ENCODE peak calls at places on chromosomes 16 and 17, in nine cellular contexts. One of them, this sample, is unnamed.

GRCh38 chr17:77242118-77242800 is 101.5 kb downstream of the SEC14L1 start:
- DNase-seq in Caco-2: no peak
- DNase-seq in mesendoderm: no peak
- DNase-seq in stomach: no peak
- DNase-seq in SJSA1: no peak
- DNase-seq in left ventricle myocardium inferior: no peak
- DNase-seq in thoracic aorta: no peak
- DNase-seq in ovary: no peak
- DNase-seq in transverse colon: no peak
- DNase-seq in this sample: no peak

GRCh38 chr17:75364078-75364477 is 41.4 kb downstream of the GRB2 start:
- DNase-seq in Caco-2: no peak
- DNase-seq in mesendoderm: no peak
- DNase-seq in stomach: no peak
- DNase-seq in SJSA1: no peak
- DNase-seq in left ventricle myocardium inferior: no peak
- DNase-seq in thoracic aorta: no peak
- DNase-seq in ovary: no peak
- DNase-seq in transverse colon: no peak
- DNase-seq in this sample: peak; percentile 47

GRCh38 chr17:73914536-73915274 is 270.5 kb upstream of the SDK2 start:
- DNase-seq in Caco-2: no peak
- DNase-seq in mesendoderm: no peak
- DNase-seq in stomach: no peak
- DNase-seq in SJSA1: peak; percentile 31
- DNase-seq in left ventricle myocardium inferior: no peak
- DNase-seq in thoracic aorta: no peak
- DNase-seq in ovary: no peak
- DNase-seq in transverse colon: no peak
- DNase-seq in this sample: no peak

GRCh38 chr17:58330997-58331814 is 2.6 kb upstream of the TSPOAP1 start:
- DNase-seq in Caco-2: no peak
- DNase-seq in mesendoderm: no peak
- DNase-seq in stomach: peak; percentile 45
- DNase-seq in SJSA1: no peak
- DNase-seq in left ventricle myocardium inferior: peak; percentile 23
- DNase-seq in thoracic aorta: no peak
- DNase-seq in ovary: no peak
- DNase-seq in transverse colon: peak; percentile 66
- DNase-seq in this sample: no peak

GRCh38 chr16:87922250-87922871 is 14.0 kb downstream of the CA5A start:
- DNase-seq in Caco-2: no peak
- DNase-seq in mesendoderm: no peak
- DNase-seq in stomach: peak; percentile 70
- DNase-seq in SJSA1: no peak
- DNase-seq in left ventricle myocardium inferior: peak; percentile 64
- DNase-seq in thoracic aorta: no peak
- DNase-seq in ovary: no peak
- DNase-seq in transverse colon: no peak
- DNase-seq in this sample: no peak

GRCh38 chr16:46768809-46769208 is 20.7 kb upstream of the MYLK3 start:
- DNase-seq in Caco-2: no peak
- DNase-seq in mesendoderm: peak; percentile 37
- DNase-seq in stomach: no peak
- DNase-seq in SJSA1: no peak
- DNase-seq in left ventricle myocardium inferior: no peak
- DNase-seq in thoracic aorta: no peak
- DNase-seq in ovary: no peak
- DNase-seq in transverse colon: no peak
- DNase-seq in this sample: no peak

GRCh38 chr16:81587626-81588160 is 143.1 kb downstream of the CMIP start:
- DNase-seq in Caco-2: no peak
- DNase-seq in mesendoderm: no peak
- DNase-seq in stomach: no peak
- DNase-seq in SJSA1: no peak
- DNase-seq in left ventricle myocardium inferior: no peak
- DNase-seq in thoracic aorta: no peak
- DNase-seq in ovary: no peak
- DNase-seq in transverse colon: no peak
- DNase-seq in this sample: no peak

GRCh38 chr16:70467113-70467512 is 12.7 kb downstream of the FCSK start:
- DNase-seq in Caco-2: peak; percentile 36
- DNase-seq in mesendoderm: no peak
- DNase-seq in stomach: no peak
- DNase-seq in SJSA1: no peak
- DNase-seq in left ventricle myocardium inferior: no peak
- DNase-seq in thoracic aorta: no peak
- DNase-seq in ovary: no peak
- DNase-seq in transverse colon: no peak
- DNase-seq in this sample: no peak

GRCh38 chr17:7060165-7060890 is 16.4 kb upstream of the SLC16A11 start:
- DNase-seq in Caco-2: no peak
- DNase-seq in mesendoderm: no peak
- DNase-seq in stomach: peak; percentile 27
- DNase-seq in SJSA1: peak; percentile 55
- DNase-seq in left ventricle myocardium inferior: no peak
- DNase-seq in thoracic aorta: no peak
- DNase-seq in ovary: no peak
- DNase-seq in transverse colon: no peak
- DNase-seq in this sample: peak; percentile 92

GRCh38 chr17:8384801-8385335 is 1.9 kb upstream of the RPL26 start:
- DNase-seq in Caco-2: peak; percentile 48
- DNase-seq in mesendoderm: peak; percentile 100
- DNase-seq in stomach: no peak
- DNase-seq in SJSA1: peak; percentile 88
- DNase-seq in left ventricle myocardium inferior: no peak
- DNase-seq in thoracic aorta: no peak
- DNase-seq in ovary: no peak
- DNase-seq in transverse colon: no peak
- DNase-seq in this sample: peak; percentile 68

GRCh38 chr17:50532452-50533024 is at the start of gene EPN3:
- DNase-seq in Caco-2: peak; percentile 96
- DNase-seq in mesendoderm: peak; percentile 79
- DNase-seq in stomach: peak; percentile 89
- DNase-seq in SJSA1: no peak
- DNase-seq in left ventricle myocardium inferior: no peak
- DNase-seq in thoracic aorta: no peak
- DNase-seq in ovary: no peak
- DNase-seq in transverse colon: peak; percentile 82
- DNase-seq in this sample: peak; percentile 56

GRCh38 chr16:86992587-86992986 is 324.6 kb downstream of the C16orf95 start:
- DNase-seq in Caco-2: no peak
- DNase-seq in mesendoderm: no peak
- DNase-seq in stomach: no peak
- DNase-seq in SJSA1: no peak
- DNase-seq in left ventricle myocardium inferior: no peak
- DNase-seq in thoracic aorta: no peak
- DNase-seq in ovary: no peak
- DNase-seq in transverse colon: no peak
- DNase-seq in this sample: no peak

GRCh38 chr17:8430966-8431365 is 4.7 kb upstream of the NDEL1 start:
- DNase-seq in Caco-2: no peak
- DNase-seq in mesendoderm: no peak
- DNase-seq in stomach: no peak
- DNase-seq in SJSA1: no peak
- DNase-seq in left ventricle myocardium inferior: peak; percentile 58
- DNase-seq in thoracic aorta: peak; percentile 85
- DNase-seq in ovary: peak; percentile 32
- DNase-seq in transverse colon: no peak
- DNase-seq in this sample: no peak

GRCh38 chr16:88697831-88698693 is 8.1 kb downstream of the RNF166 start:
- DNase-seq in Caco-2: peak; percentile 40
- DNase-seq in mesendoderm: no peak
- DNase-seq in stomach: no peak
- DNase-seq in SJSA1: no peak
- DNase-seq in left ventricle myocardium inferior: no peak
- DNase-seq in thoracic aorta: no peak
- DNase-seq in ovary: no peak
- DNase-seq in transverse colon: no peak
- DNase-seq in this sample: no peak

GRCh38 chr17:10729334-10730193 is at the start of gene TMEM220:
- DNase-seq in Caco-2: no peak
- DNase-seq in mesendoderm: peak; percentile 87
- DNase-seq in stomach: peak; percentile 82
- DNase-seq in SJSA1: peak; percentile 83
- DNase-seq in left ventricle myocardium inferior: peak; percentile 86
- DNase-seq in thoracic aorta: peak; percentile 40
- DNase-seq in ovary: peak; percentile 81
- DNase-seq in transverse colon: peak; percentile 79
- DNase-seq in this sample: no peak

GRCh38 chr16:75304521-75305363 is 53.3 kb upstream of the BCAR1 start:
- DNase-seq in Caco-2: peak; percentile 53
- DNase-seq in mesendoderm: peak; percentile 42
- DNase-seq in stomach: peak; percentile 28
- DNase-seq in SJSA1: peak; percentile 76
- DNase-seq in left ventricle myocardium inferior: peak; percentile 41
- DNase-seq in thoracic aorta: peak; percentile 40
- DNase-seq in ovary: peak; percentile 60
- DNase-seq in transverse colon: peak; percentile 66
- DNase-seq in this sample: peak; percentile 97

GRCh38 chr16:11102523-11102898 is 153.5 kb downstream of the SOCS1 start:
- DNase-seq in Caco-2: no peak
- DNase-seq in mesendoderm: no peak
- DNase-seq in stomach: no peak
- DNase-seq in SJSA1: no peak
- DNase-seq in left ventricle myocardium inferior: no peak
- DNase-seq in thoracic aorta: no peak
- DNase-seq in ovary: no peak
- DNase-seq in transverse colon: no peak
- DNase-seq in this sample: no peak
- H3K4me1 ChIP-seq in Caco-2: peaks cover 24% of the 10 kb centered on the region
- H3K4me1 ChIP-seq in mesendoderm: peaks cover 31% of the 10 kb centered on the region
- H3K4me1 ChIP-seq in stomach: peaks cover 89% of the 10 kb centered on the region
- H3K4me1 ChIP-seq in SJSA1: peaks cover 27% of the 10 kb centered on the region
- H3K4me1 ChIP-seq in left ventricle myocardium inferior: peaks cover 81% of the 10 kb centered on the region
- H3K4me1 ChIP-seq in thoracic aorta: peaks cover 25% of the 10 kb centered on the region
- H3K4me1 ChIP-seq in ovary: peaks cover 23% of the 10 kb centered on the region
- H3K4me1 ChIP-seq in transverse colon: peaks cover 36% of the 10 kb centered on the region
- H3K4me1 ChIP-seq in this sample: peaks cover 5% of the 10 kb centered on the region

GRCh38 chr16:797120-797420 is 3.5 kb downstream of the GNG13 start:
- DNase-seq in Caco-2: peak; percentile 67
- DNase-seq in mesendoderm: peak; percentile 70
- DNase-seq in stomach: no peak
- DNase-seq in SJSA1: no peak
- DNase-seq in left ventricle myocardium inferior: no peak
- DNase-seq in thoracic aorta: no peak
- DNase-seq in ovary: no peak
- DNase-seq in transverse colon: no peak
- DNase-seq in this sample: no peak

GRCh38 chr16:796296-797119 is 4.0 kb downstream of the GNG13 start:
- DNase-seq in Caco-2: no peak
- DNase-seq in mesendoderm: no peak
- DNase-seq in stomach: no peak
- DNase-seq in SJSA1: no peak
- DNase-seq in left ventricle myocardium inferior: no peak
- DNase-seq in thoracic aorta: no peak
- DNase-seq in ovary: no peak
- DNase-seq in transverse colon: no peak
- DNase-seq in this sample: no peak

GRCh38 chr16:794091-794842 is 5.8 kb downstream of the CHTF18 start:
- DNase-seq in Caco-2: no peak
- DNase-seq in mesendoderm: no peak
- DNase-seq in stomach: no peak
- DNase-seq in SJSA1: no peak
- DNase-seq in left ventricle myocardium inferior: no peak
- DNase-seq in thoracic aorta: no peak
- DNase-seq in ovary: no peak
- DNase-seq in transverse colon: no peak
- DNase-seq in this sample: no peak

GRCh38 chr16:794853-795466 is 5.6 kb downstream of the GNG13 start:
- DNase-seq in Caco-2: no peak
- DNase-seq in mesendoderm: no peak
- DNase-seq in stomach: no peak
- DNase-seq in SJSA1: no peak
- DNase-seq in left ventricle myocardium inferior: no peak
- DNase-seq in thoracic aorta: no peak
- DNase-seq in ovary: no peak
- DNase-seq in transverse colon: no peak
- DNase-seq in this sample: no peak

GRCh38 chr16:795580-796229 is 4.8 kb downstream of the GNG13 start:
- DNase-seq in Caco-2: no peak
- DNase-seq in mesendoderm: no peak
- DNase-seq in stomach: peak; percentile 57
- DNase-seq in SJSA1: no peak
- DNase-seq in left ventricle myocardium inferior: no peak
- DNase-seq in thoracic aorta: no peak
- DNase-seq in ovary: no peak
- DNase-seq in transverse colon: peak; percentile 50
- DNase-seq in this sample: peak; percentile 17
- H3K4me1 ChIP-seq in Caco-2: peaks cover 8% of the 10 kb centered on the region
- H3K4me1 ChIP-seq in mesendoderm: no peaks in the 10 kb centered on the region
- H3K4me1 ChIP-seq in stomach: peaks cover 12% of the 10 kb centered on the region
- H3K4me1 ChIP-seq in SJSA1: no peaks in the 10 kb centered on the region
- H3K4me1 ChIP-seq in left ventricle myocardium inferior: no peaks in the 10 kb centered on the region
- H3K4me1 ChIP-seq in thoracic aorta: no peaks in the 10 kb centered on the region
- H3K4me1 ChIP-seq in ovary: no peaks in the 10 kb centered on the region
- H3K4me1 ChIP-seq in transverse colon: no peaks in the 10 kb centered on the region
- H3K4me1 ChIP-seq in this sample: no peaks in the 10 kb centered on the region

DNA sequence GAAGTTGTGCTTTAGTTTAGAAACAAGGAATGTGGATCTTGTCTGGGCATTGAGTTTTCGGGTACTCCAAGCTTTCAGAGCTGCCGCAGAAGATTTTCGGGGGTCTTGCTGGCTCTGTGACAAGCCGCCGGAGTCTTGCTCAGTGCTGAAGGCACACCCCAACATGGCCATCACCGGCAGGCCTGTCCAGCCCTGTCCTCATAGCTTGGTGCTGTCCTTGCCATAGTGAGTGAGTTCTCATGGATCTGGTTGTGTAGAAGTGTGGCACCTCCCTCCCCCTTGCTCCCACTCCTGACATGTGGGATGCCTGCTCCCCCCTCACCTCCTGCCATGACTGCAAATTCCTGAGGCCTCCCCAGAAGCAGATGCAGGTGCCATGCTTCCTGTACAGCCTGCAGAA is 69.9 kb downstream of the METRNL start:
- DNase-seq in Caco-2: no peak
- DNase-seq in mesendoderm: no peak
- DNase-seq in stomach: no peak
- DNase-seq in SJSA1: peak; percentile 32
- DNase-seq in left ventricle myocardium inferior: no peak
- DNase-seq in thoracic aorta: no peak
- DNase-seq in ovary: no peak
- DNase-seq in transverse colon: no peak
- DNase-seq in this sample: no peak
- H3K4me1 ChIP-seq in Caco-2: peaks cover 26% of the 10 kb centered on the region
- H3K4me1 ChIP-seq in mesendoderm: no peaks in the 10 kb centered on the region
- H3K4me1 ChIP-seq in stomach: peaks cover 7% of the 10 kb centered on the region
- H3K4me1 ChIP-seq in SJSA1: peaks cover 48% of the 10 kb centered on the region
- H3K4me1 ChIP-seq in left ventricle myocardium inferior: peaks cover 11% of the 10 kb centered on the region
- H3K4me1 ChIP-seq in thoracic aorta: peaks cover 9% of the 10 kb centered on the region
- H3K4me1 ChIP-seq in ovary: peaks cover 14% of the 10 kb centered on the region
- H3K4me1 ChIP-seq in transverse colon: peaks cover 5% of the 10 kb centered on the region
- H3K4me1 ChIP-seq in this sample: no peaks in the 10 kb centered on the region

DNA sequence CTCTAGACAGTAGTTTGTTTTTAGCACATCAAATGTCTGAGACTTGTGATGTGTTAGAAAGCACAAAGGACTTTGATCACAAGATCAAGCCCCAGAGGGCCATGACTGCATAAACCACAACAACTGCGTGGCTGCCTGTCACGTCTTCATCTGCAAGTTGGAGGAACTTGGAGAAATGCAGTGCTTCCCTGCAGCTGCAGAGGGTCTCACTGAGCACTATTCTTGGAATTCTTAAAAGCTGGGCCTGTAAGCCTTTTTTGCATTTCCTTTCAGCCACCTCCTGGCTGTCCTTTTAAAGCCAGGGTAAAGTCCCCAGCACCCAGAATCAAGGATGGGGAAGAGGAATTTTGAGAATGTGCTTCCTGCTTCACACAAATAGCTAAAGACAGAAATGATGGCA is 431.3 kb downstream of the MAF start:
- DNase-seq in Caco-2: peak; percentile 17
- DNase-seq in mesendoderm: peak; percentile 95
- DNase-seq in stomach: no peak
- DNase-seq in SJSA1: no peak
- DNase-seq in left ventricle myocardium inferior: no peak
- DNase-seq in thoracic aorta: no peak
- DNase-seq in ovary: no peak
- DNase-seq in transverse colon: no peak
- DNase-seq in this sample: no peak
- H3K4me1 ChIP-seq in Caco-2: peaks cover 10% of the 10 kb centered on the region
- H3K4me1 ChIP-seq in mesendoderm: peaks cover 4% of the 10 kb centered on the region
- H3K4me1 ChIP-seq in stomach: peaks cover 15% of the 10 kb centered on the region
- H3K4me1 ChIP-seq in SJSA1: peaks cover 2% of the 10 kb centered on the region
- H3K4me1 ChIP-seq in left ventricle myocardium inferior: peaks cover 5% of the 10 kb centered on the region
- H3K4me1 ChIP-seq in thoracic aorta: peaks cover 11% of the 10 kb centered on the region
- H3K4me1 ChIP-seq in ovary: no peaks in the 10 kb centered on the region
- H3K4me1 ChIP-seq in transverse colon: no peaks in the 10 kb centered on the region
- H3K4me1 ChIP-seq in this sample: no peaks in the 10 kb centered on the region

This sample was measured in foreskin keratinocyte.